ENCODE peak calls at places on chromosome 22, in nine cellular contexts. Z is body of pancreas, V is IMR-90, Y is breast epithelium, D is stomach, J is tibial nerve, I is HCT116, E is sigmoid colon, T is spleen. Q is an unnamed sample.

GRCh38 chr22:21728270-21728669 is 7.3 kb downstream of the YPEL1 start:
- DNase-seq in Z (no peak), V (no peak), Y (no peak), D (no peak), J (no peak), I (no peak), E (no peak), T (no peak), Q (no peak)

GRCh38 chr22:17106785-17107546 is 14.2 kb downstream of the TMEM121B start:
- DNase-seq in Z (no peak), V (no peak), Y (no peak), D (no peak), J (no peak), I (no peak), E (peak; percentile 59), T (peak; percentile 86), Q (no peak)

GRCh38 chr22:24155597-24156145 is 25.6 kb upstream of the SUSD2 start:
- DNase-seq in Z (peak; percentile 81), V (peak; percentile 65), Y (peak; percentile 43), D (peak; percentile 84), J (peak; percentile 65), I (no peak), E (peak; percentile 94), T (peak; percentile 94), Q (peak; percentile 51)

GRCh38 chr22:37206841-37207821 is 5.1 kb downstream of the SSTR3 start:
- DNase-seq in Z (no peak), V (no peak), Y (no peak), D (no peak), J (no peak), I (no peak), E (peak; percentile 58), T (peak; percentile 71), Q (no peak)

GRCh38 chr22:22878211-22878570 is 9.4 kb upstream of the IGLL5 start:
- DNase-seq in Z (no peak), V (no peak), Y (peak; percentile 7), D (no peak), J (no peak), I (no peak), E (no peak), T (no peak), Q (no peak)

GRCh38 chr22:44574057-44574456 is 76.0 kb upstream of the RTL6 start:
- DNase-seq in Z (peak; percentile 56), V (peak; percentile 68), Y (peak; percentile 70), D (peak; percentile 41), J (no peak), I (peak; percentile 19), E (peak; percentile 82), T (no peak), Q (peak; percentile 45)

GRCh38 chr22:38172489-38173155 is 9.0 kb downstream of the PLA2G6 start:
- DNase-seq in Z (peak; percentile 85), V (peak; percentile 65), Y (peak; percentile 95), D (peak; percentile 93), J (no peak), I (no peak), E (peak; percentile 68), T (peak; percentile 84), Q (no peak)

GRCh38 chr22:32710896-32711295 is 90.6 kb upstream of the TIMP3 start:
- DNase-seq in Z (no peak), V (no peak), Y (no peak), D (no peak), J (no peak), I (no peak), E (no peak), T (no peak), Q (no peak)

GRCh38 chr22:25025586-25025985 is 73.1 kb downstream of the KIAA1671 start:
- DNase-seq in Z (no peak), V (no peak), Y (no peak), D (no peak), J (no peak), I (no peak), E (no peak), T (no peak), Q (no peak)

GRCh38 chr22:41367680-41368542 is 13.8 kb upstream of the TEF start:
- DNase-seq in Z (peak; percentile 77), V (peak; percentile 22), Y (peak; percentile 74), D (peak; percentile 49), J (no peak), I (no peak), E (peak; percentile 88), T (no peak), Q (no peak)
- TF ChIP-seq POLR2A in Z (no peak), V (no peak), Y (no peak), D (no peak), J (no peak), I (no peak), E (no peak), T (no peak), Q (no peak)

GRCh38 chr22:49967333-49968241 is 7.0 kb downstream of the PIM3 start:
- DNase-seq in Z (peak; percentile 75), V (no peak), Y (peak; percentile 53), D (peak; percentile 78), J (peak; percentile 61), I (no peak), E (peak; percentile 83), T (peak; percentile 87), Q (no peak)

GRCh38 chr22:49968313-49968830 is 7.8 kb downstream of the PIM3 start:
- DNase-seq in Z (peak; percentile 6), V (no peak), Y (peak; percentile 17), D (peak; percentile 34), J (no peak), I (no peak), E (no peak), T (peak; percentile 81), Q (no peak)

GRCh38 chr22:49965291-49966040 is 4.9 kb downstream of the PIM3 start:
- DNase-seq in Z (peak; percentile 15), V (no peak), Y (peak; percentile 17), D (peak; percentile 31), J (peak; percentile 10), I (no peak), E (peak; percentile 67), T (peak; percentile 82), Q (no peak)

GRCh38 chr22:49966041-49966715 is 5.6 kb downstream of the PIM3 start:
- DNase-seq in Z (peak; percentile 17), V (no peak), Y (peak; percentile 19), D (peak; percentile 47), J (no peak), I (no peak), E (peak; percentile 67), T (peak; percentile 84), Q (no peak)

GRCh38 chr22:49966716-49967332 is 6.3 kb downstream of the PIM3 start:
- DNase-seq in Z (peak; percentile 76), V (no peak), Y (peak; percentile 23), D (peak; percentile 66), J (peak; percentile 25), I (no peak), E (peak; percentile 83), T (peak; percentile 91), Q (no peak)
- TF ChIP-seq POLR2A in Z (no peak), V (peak; percentile 21), Y (no peak), D (no peak), J (no peak), I (no peak), E (no peak), T (no peak), Q (no peak)

GRCh38 chr22:46749682-46750529 is 11.9 kb upstream of the CERK start:
- DNase-seq in Z (no peak), V (no peak), Y (no peak), D (no peak), J (no peak), I (no peak), E (peak; percentile 59), T (no peak), Q (no peak)

GRCh38 chr22:46750530-46750800 is 12.0 kb upstream of the TBC1D22A start:
- DNase-seq in Z (no peak), V (no peak), Y (no peak), D (no peak), J (no peak), I (no peak), E (no peak), T (no peak), Q (no peak)

GRCh38 chr22:46748206-46748947 is 10.3 kb upstream of the CERK start:
- DNase-seq in Z (no peak), V (no peak), Y (no peak), D (no peak), J (no peak), I (no peak), E (no peak), T (no peak), Q (no peak)

GRCh38 chr22:46747646-46748045 is 9.6 kb upstream of the CERK start:
- DNase-seq in Z (no peak), V (no peak), Y (no peak), D (no peak), J (no peak), I (no peak), E (no peak), T (no peak), Q (no peak)

DNA sequence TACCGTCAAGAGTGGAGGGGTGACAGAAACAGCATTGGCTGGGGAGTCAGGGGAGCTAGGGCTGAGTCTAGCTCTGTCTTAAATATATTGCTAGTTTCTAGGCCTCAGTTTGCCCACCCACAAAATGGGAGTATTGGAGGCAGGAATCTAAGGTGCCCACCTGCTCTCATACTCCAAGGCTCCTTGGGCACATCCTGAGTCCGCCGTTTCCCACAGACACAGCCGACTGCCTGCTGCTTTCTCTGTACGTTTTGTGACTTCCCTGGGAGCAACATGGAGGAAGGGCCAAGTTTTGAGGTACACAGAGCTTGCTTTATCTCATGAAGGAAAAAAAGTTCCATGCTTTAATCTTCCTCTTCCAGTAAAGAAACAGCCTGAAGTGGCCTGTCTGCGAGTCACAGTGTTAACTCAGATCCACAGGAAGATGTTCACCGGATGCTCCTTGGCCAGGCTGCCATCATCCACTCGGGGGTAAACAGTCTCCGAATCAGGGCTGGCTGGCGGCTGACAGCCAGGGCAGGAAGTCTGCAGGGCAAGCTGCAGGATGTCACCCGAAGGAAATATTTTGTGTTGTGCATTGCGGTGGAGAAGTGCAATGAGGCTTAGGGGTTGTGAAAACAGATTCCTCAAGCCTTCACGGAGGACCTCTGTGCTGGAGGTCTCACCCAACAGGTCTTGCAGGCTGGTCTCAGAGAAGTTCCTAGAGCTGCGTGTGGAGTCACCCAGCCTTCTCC is 11.1 kb upstream of the CERK start:
- DNase-seq in Z (no peak), V (peak; percentile 49), Y (no peak), D (no peak), J (no peak), I (no peak), E (peak; percentile 88), T (peak; percentile 88), Q (no peak)
- TF ChIP-seq POLR2A in Z (no peak), V (no peak), Y (no peak), D (no peak), J (no peak), I (no peak), E (no peak), T (no peak), Q (no peak)

DNA sequence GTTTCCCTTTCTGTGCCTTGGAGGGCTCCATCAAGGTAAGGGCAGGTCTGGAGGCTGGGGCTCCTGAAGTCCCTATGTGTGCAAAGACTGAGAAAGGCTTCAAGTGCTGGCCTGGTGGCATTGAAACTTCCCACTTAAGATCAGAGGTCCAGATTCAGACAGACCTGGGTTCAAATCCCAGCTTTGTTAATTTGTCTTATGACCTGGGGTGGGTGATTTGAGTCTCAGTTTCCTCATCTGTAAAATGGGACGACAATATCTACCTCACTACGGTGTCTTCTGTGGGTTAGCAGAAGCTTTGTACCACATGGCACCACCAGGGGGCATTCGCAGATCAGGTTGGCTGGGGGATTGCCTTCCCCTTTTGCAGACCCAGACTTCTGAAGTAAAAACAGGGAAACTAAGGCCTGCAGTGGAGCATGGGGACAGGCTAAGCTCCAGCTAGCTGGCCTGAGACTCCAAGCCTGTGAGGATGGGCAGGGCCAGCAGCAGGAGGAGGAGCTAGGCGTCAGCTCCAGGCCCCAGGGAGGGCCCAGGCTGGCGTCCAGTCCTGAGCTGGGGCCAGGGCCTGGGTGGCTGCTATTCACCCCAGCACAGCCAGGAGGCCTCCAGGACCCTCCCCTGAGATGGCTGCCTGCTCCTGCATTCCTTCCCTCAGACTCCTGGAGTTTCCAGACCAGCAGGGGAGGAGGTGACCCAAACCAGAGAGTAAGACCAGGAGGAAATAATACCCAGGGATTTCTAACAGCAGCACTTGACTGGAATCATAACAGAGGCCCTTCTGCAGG is 1.5 kb downstream of the CASTOR1 start:
- DNase-seq in Z (peak; percentile 88), V (peak; percentile 90), Y (peak; percentile 83), D (peak; percentile 89), J (peak; percentile 78), I (peak; percentile 89), E (peak; percentile 96), T (peak; percentile 95), Q (peak; percentile 72)
- TF ChIP-seq POLR2A in Z (no peak), V (peak; percentile 44), Y (peak; percentile 5), D (no peak), J (peak; percentile 25), I (no peak), E (no peak), T (no peak), Q (no peak)

Q was measured in H54.